ENCODE peak calls at places on chromosomes 12 and 14, in ten cellular contexts. One of them, this sample, is unnamed.

GRCh38 chr12:79682593-79682992 is 8.2 kb downstream of the PAWR start:
- DNase-seq in upper lobe of right lung: no peak
- DNase-seq in stomach: no peak
- DNase-seq in GM23338: no peak
- DNase-seq in neural progenitor cell: no peak
- DNase-seq in PC-3: no peak
- DNase-seq in adrenal gland: no peak
- DNase-seq in colonic mucosa: no peak
- DNase-seq in A549: no peak
- DNase-seq in breast epithelium: no peak
- DNase-seq in this sample: no peak

GRCh38 chr12:133251732-133252131 is 16.1 kb upstream of the ANHX start:
- DNase-seq in upper lobe of right lung: no peak
- DNase-seq in stomach: no peak
- DNase-seq in GM23338: no peak
- DNase-seq in neural progenitor cell: no peak
- DNase-seq in PC-3: no peak
- DNase-seq in adrenal gland: no peak
- DNase-seq in colonic mucosa: no peak
- DNase-seq in A549: no peak
- DNase-seq in breast epithelium: no peak
- DNase-seq in this sample: no peak

GRCh38 chr14:21940887-21941855 is 267.6 kb upstream of the OR4E1 start:
- DNase-seq in upper lobe of right lung: no peak
- DNase-seq in stomach: no peak
- DNase-seq in GM23338: peak
- DNase-seq in neural progenitor cell: peak
- DNase-seq in PC-3: peak
- DNase-seq in adrenal gland: no peak
- DNase-seq in colonic mucosa: no peak
- DNase-seq in A549: peak
- DNase-seq in breast epithelium: no peak
- DNase-seq in this sample: no peak

GRCh38 chr14:103531421-103532215 is 2.6 kb downstream of the TRMT61A start:
- DNase-seq in upper lobe of right lung: no peak
- DNase-seq in stomach: no peak
- DNase-seq in GM23338: no peak
- DNase-seq in neural progenitor cell: no peak
- DNase-seq in PC-3: no peak
- DNase-seq in adrenal gland: no peak
- DNase-seq in colonic mucosa: no peak
- DNase-seq in A549: no peak
- DNase-seq in breast epithelium: no peak
- DNase-seq in this sample: peak

GRCh38 chr12:48995061-48995879 is 3.9 kb downstream of the DDN start:
- DNase-seq in upper lobe of right lung: peak
- DNase-seq in stomach: peak
- DNase-seq in GM23338: peak
- DNase-seq in neural progenitor cell: peak
- DNase-seq in PC-3: peak
- DNase-seq in adrenal gland: peak
- DNase-seq in colonic mucosa: peak
- DNase-seq in A549: peak
- DNase-seq in breast epithelium: peak
- DNase-seq in this sample: peak

GRCh38 chr12:93825501-93825888 is 148.3 kb downstream of the CRADD start:
- DNase-seq in upper lobe of right lung: no peak
- DNase-seq in stomach: no peak
- DNase-seq in GM23338: peak
- DNase-seq in neural progenitor cell: no peak
- DNase-seq in PC-3: no peak
- DNase-seq in adrenal gland: no peak
- DNase-seq in colonic mucosa: no peak
- DNase-seq in A549: no peak
- DNase-seq in breast epithelium: no peak
- DNase-seq in this sample: no peak

GRCh38 chr12:105812356-105812755 is 326.4 kb downstream of the NUAK1 start:
- DNase-seq in upper lobe of right lung: no peak
- DNase-seq in stomach: no peak
- DNase-seq in GM23338: no peak
- DNase-seq in neural progenitor cell: no peak
- DNase-seq in PC-3: no peak
- DNase-seq in adrenal gland: no peak
- DNase-seq in colonic mucosa: no peak
- DNase-seq in A549: no peak
- DNase-seq in breast epithelium: no peak
- DNase-seq in this sample: no peak

GRCh38 chr12:46983959-46984833 is 95.2 kb upstream of the PCED1B start:
- DNase-seq in upper lobe of right lung: no peak
- DNase-seq in stomach: no peak
- DNase-seq in GM23338: peak
- DNase-seq in neural progenitor cell: peak
- DNase-seq in PC-3: peak
- DNase-seq in adrenal gland: peak
- DNase-seq in colonic mucosa: peak
- DNase-seq in A549: peak
- DNase-seq in breast epithelium: no peak
- DNase-seq in this sample: no peak

GRCh38 chr12:117881517-117881916 is 87.3 kb downstream of the KSR2 start:
- DNase-seq in upper lobe of right lung: no peak
- DNase-seq in stomach: no peak
- DNase-seq in GM23338: no peak
- DNase-seq in neural progenitor cell: no peak
- DNase-seq in PC-3: no peak
- DNase-seq in adrenal gland: peak
- DNase-seq in colonic mucosa: no peak
- DNase-seq in A549: no peak
- DNase-seq in breast epithelium: no peak
- DNase-seq in this sample: no peak

DNA sequence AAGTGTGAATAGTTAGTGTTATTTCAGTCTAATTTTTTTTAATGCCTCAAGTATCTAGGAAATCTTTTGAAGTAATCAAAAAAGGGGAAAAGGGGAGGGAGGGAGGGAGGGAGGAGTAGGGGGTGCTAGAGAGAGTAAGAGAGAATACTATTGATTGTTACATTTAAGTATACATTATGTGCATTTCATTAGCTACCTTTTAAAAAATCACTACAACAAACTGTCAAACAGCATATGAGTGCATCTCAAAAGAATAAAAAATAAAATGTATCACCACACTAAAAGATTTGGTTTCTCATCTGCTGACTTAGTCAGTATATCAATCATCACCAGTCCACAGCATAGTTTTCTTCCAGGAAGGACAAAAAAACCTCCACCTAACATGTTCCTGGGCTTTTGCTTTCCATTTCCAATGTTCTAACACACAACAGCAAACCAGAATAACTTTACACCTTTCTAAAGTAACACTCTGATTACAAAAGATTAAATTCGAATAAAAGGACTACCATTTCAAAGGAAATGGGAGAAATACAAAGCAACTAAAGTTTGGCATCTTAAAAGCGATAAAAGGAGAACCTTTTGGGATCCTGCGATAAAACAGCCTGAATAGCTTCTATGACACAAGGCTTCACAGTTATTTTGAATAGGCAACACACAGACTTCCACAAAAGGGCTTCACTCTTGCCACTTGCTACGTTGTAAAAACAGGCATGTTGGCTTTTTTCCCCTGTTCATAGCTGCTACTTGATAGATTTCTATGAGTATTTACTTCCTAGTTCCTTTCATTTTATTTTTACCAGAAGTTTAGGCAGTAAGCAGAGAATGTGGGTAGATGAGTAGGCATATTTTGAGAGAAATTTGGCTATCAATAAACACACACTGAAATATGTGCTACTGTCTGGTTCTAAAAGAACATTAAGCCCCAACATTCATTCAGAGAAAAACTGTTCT is 160.9 kb downstream of the EPS8 start:
- DNase-seq in upper lobe of right lung: no peak
- DNase-seq in stomach: no peak
- DNase-seq in GM23338: no peak
- DNase-seq in neural progenitor cell: no peak
- DNase-seq in PC-3: no peak
- DNase-seq in adrenal gland: no peak
- DNase-seq in colonic mucosa: no peak
- DNase-seq in A549: peak
- DNase-seq in breast epithelium: no peak
- DNase-seq in this sample: no peak
- H3K27ac ChIP-seq in upper lobe of right lung: peak
- H3K27ac ChIP-seq in stomach: peak
- H3K27ac ChIP-seq in GM23338: no peak
- H3K27ac ChIP-seq in neural progenitor cell: peak
- H3K27ac ChIP-seq in PC-3: peak
- H3K27ac ChIP-seq in adrenal gland: peak
- H3K27ac ChIP-seq in colonic mucosa: peak
- H3K27ac ChIP-seq in A549: peak
- H3K27ac ChIP-seq in breast epithelium: peak
- H3K27ac ChIP-seq in this sample: peak

DNA sequence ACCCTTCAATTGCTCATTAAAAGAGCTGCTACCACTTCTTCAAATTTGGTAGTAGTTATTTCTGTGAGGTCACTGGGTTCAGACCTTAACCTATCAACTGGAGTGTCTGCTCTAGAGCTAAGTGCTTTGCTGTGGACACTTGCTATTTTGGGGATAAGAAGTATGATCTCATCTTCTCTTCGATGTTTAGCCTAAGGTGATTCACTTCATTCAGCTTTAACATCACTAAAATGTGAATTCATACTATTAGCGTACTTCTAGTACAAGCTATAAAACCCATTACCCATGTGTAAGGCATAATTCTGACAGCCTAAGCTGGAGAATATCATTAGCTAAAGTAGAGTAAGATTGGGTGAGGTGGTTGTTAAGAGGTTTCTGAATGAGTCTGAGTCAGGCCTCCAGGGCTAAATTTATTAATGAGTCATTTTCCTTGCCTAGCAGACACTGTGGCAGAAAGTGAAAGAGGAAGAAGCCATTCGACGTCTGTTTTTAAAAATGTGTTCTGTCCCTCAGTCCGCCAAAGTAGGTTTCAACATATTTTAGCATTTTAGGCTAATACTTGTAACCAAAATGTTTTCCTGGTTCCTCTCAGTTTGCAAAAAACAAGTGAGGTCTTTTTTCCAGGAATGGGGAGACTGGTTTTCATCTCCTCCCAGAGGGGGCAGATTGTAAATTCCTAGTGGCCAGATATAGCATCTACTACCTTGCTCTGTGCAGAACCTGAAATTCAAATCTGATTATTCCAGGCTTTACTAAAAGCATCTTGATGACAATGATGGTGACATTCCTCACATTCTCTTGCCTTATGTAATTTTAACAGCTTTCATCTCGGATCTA is 103.6 kb downstream of the SSPN start:
- DNase-seq in upper lobe of right lung: no peak
- DNase-seq in stomach: no peak
- DNase-seq in GM23338: peak
- DNase-seq in neural progenitor cell: no peak
- DNase-seq in PC-3: peak
- DNase-seq in adrenal gland: no peak
- DNase-seq in colonic mucosa: no peak
- DNase-seq in A549: peak
- DNase-seq in breast epithelium: no peak
- DNase-seq in this sample: no peak
- TF ChIP-seq CTCF in upper lobe of right lung: peak
- TF ChIP-seq CTCF in stomach: no peak
- TF ChIP-seq CTCF in GM23338: peak
- TF ChIP-seq CTCF in neural progenitor cell: no peak
- TF ChIP-seq CTCF in PC-3: peak
- TF ChIP-seq CTCF in adrenal gland: peak
- TF ChIP-seq CTCF in colonic mucosa: no peak
- TF ChIP-seq CTCF in A549: no peak
- TF ChIP-seq CTCF in breast epithelium: peak
- TF ChIP-seq CTCF in this sample: no peak

GRCh38 chr12:102064476-102064875 is 2.7 kb upstream of the WASHC3 start:
- DNase-seq in upper lobe of right lung: no peak
- DNase-seq in stomach: no peak
- DNase-seq in GM23338: no peak
- DNase-seq in neural progenitor cell: no peak
- DNase-seq in PC-3: no peak
- DNase-seq in adrenal gland: no peak
- DNase-seq in colonic mucosa: no peak
- DNase-seq in A549: no peak
- DNase-seq in breast epithelium: no peak
- DNase-seq in this sample: no peak

GRCh38 chr12:102063066-102063465 is 1.3 kb upstream of the WASHC3 start:
- DNase-seq in upper lobe of right lung: no peak
- DNase-seq in stomach: no peak
- DNase-seq in GM23338: peak
- DNase-seq in neural progenitor cell: no peak
- DNase-seq in PC-3: peak
- DNase-seq in adrenal gland: no peak
- DNase-seq in colonic mucosa: no peak
- DNase-seq in A549: peak
- DNase-seq in breast epithelium: no peak
- DNase-seq in this sample: no peak

GRCh38 chr12:102061556-102062418 is at the start of gene WASHC3:
- DNase-seq in upper lobe of right lung: peak
- DNase-seq in stomach: peak
- DNase-seq in GM23338: peak
- DNase-seq in neural progenitor cell: peak
- DNase-seq in PC-3: peak
- DNase-seq in adrenal gland: peak
- DNase-seq in colonic mucosa: peak
- DNase-seq in A549: peak
- DNase-seq in breast epithelium: peak
- DNase-seq in this sample: peak

GRCh38 chr12:102061096-102061555 is 665 bp downstream of the WASHC3 start:
- DNase-seq in upper lobe of right lung: no peak
- DNase-seq in stomach: no peak
- DNase-seq in GM23338: no peak
- DNase-seq in neural progenitor cell: no peak
- DNase-seq in PC-3: peak
- DNase-seq in adrenal gland: no peak
- DNase-seq in colonic mucosa: no peak
- DNase-seq in A549: no peak
- DNase-seq in breast epithelium: no peak
- DNase-seq in this sample: no peak

GRCh38 chr12:102062419-102062806 is 622 bp upstream of the WASHC3 start:
- DNase-seq in upper lobe of right lung: no peak
- DNase-seq in stomach: no peak
- DNase-seq in GM23338: no peak
- DNase-seq in neural progenitor cell: no peak
- DNase-seq in PC-3: no peak
- DNase-seq in adrenal gland: no peak
- DNase-seq in colonic mucosa: no peak
- DNase-seq in A549: no peak
- DNase-seq in breast epithelium: no peak
- DNase-seq in this sample: no peak
- H3K4me3 ChIP-seq in upper lobe of right lung: peak
- H3K4me3 ChIP-seq in stomach: peak
- H3K4me3 ChIP-seq in GM23338: peak
- H3K4me3 ChIP-seq in neural progenitor cell: peak
- H3K4me3 ChIP-seq in PC-3: peak
- H3K4me3 ChIP-seq in adrenal gland: no peak
- H3K4me3 ChIP-seq in colonic mucosa: no peak
- H3K4me3 ChIP-seq in A549: peak
- H3K4me3 ChIP-seq in breast epithelium: no peak
- H3K4me3 ChIP-seq in this sample: peak

DNA sequence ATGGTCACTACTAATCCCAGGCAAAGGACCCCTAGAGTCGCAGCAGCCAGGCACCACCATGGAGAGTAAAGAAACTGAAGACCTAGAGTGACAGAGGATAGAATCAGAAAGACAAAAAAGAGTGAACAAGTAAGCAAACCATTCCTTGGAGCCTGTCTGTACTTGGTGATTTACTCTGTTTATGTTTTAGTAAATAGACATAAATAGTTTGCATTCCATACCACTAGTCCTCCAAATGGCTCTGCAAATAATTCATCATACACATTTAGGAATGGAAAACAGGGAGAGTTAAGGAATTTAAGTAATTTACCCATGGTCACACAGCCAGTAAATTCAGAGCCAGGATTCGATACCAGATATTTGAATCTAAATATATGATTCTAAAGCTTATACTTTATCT is 2.8 kb downstream of the OLR1 start:
- DNase-seq in upper lobe of right lung: no peak
- DNase-seq in stomach: no peak
- DNase-seq in GM23338: no peak
- DNase-seq in neural progenitor cell: no peak
- DNase-seq in PC-3: peak
- DNase-seq in adrenal gland: no peak
- DNase-seq in colonic mucosa: no peak
- DNase-seq in A549: no peak
- DNase-seq in breast epithelium: no peak
- DNase-seq in this sample: no peak
- H3K27ac ChIP-seq in upper lobe of right lung: no peak
- H3K27ac ChIP-seq in stomach: no peak
- H3K27ac ChIP-seq in GM23338: no peak
- H3K27ac ChIP-seq in neural progenitor cell: no peak
- H3K27ac ChIP-seq in PC-3: no peak
- H3K27ac ChIP-seq in adrenal gland: no peak
- H3K27ac ChIP-seq in colonic mucosa: no peak
- H3K27ac ChIP-seq in A549: no peak
- H3K27ac ChIP-seq in breast epithelium: no peak
- H3K27ac ChIP-seq in this sample: no peak